ENCODE peak calls at places on chromosomes 12 and 14, in four cellular contexts. V is Calu3, J is T-helper 9 cell, P is epithelial cell of prostate. D is an unnamed sample.
A peak's percentile ranks its signal among the peaks of the same experiment; 100 is the strongest.

GRCh38 chr12:19833775-19834501 is 394.6 kb downstream of the AEBP2 start:
- DNase-seq in V (no peak), J (no peak), P (no peak), D (no peak)

GRCh38 chr12:18400186-18400585 is 138.9 kb downstream of the PIK3C2G start:
- DNase-seq in V (no peak), J (no peak), P (no peak), D (no peak)

GRCh38 chr14:102622262-102622885 is 29.9 kb downstream of the RCOR1 start:
- DNase-seq in V (no peak), J (no peak), P (no peak), D (no peak)

GRCh38 chr12:120234643-120235368 is 30.7 kb downstream of the PXN start:
- DNase-seq in V (peak; percentile 80), J (no peak), P (no peak), D (peak; percentile 74)

GRCh38 chr12:131048611-131048990 is 94.9 kb downstream of the ADGRD1 start:
- DNase-seq in V (no peak), J (no peak), P (no peak), D (no peak)

GRCh38 chr12:179131-179884 is 34.6 kb downstream of the SLC6A12 start:
- DNase-seq in V (no peak), J (no peak), P (no peak), D (no peak)

GRCh38 chr12:54019924-54020586 is 8.2 kb upstream of the HOXC6 start:
- DNase-seq in V (no peak), J (no peak), P (no peak), D (no peak)

GRCh38 chr12:133234971-133235370 is 706 bp downstream of the ANHX start:
- DNase-seq in V (no peak), J (no peak), P (no peak), D (no peak)

GRCh38 chr14:51293149-51293925 is 53.3 kb downstream of the TMX1 start:
- DNase-seq in V (no peak), J (no peak), P (no peak), D (peak; percentile 19)

GRCh38 chr14:89858084-89858483 is 96.4 kb downstream of the EFCAB11 start:
- DNase-seq in V (no peak), J (no peak), P (peak; percentile 91), D (no peak)

D was measured in colonic mucosa.